ENCODE peak calls at places on chromosome 1, in four cellular contexts. M is cardiac muscle cell, Q is fibroblast of mammary gland, A is AG08396. P is an unnamed sample.

GRCh38 chr1:204342310-204342709 is 17.4 kb downstream of the PLEKHA6 start:
- DNase-seq in M (no peak), Q (no peak), A (no peak), P (no peak)

GRCh38 chr1:54546651-54547348 is 1.2 kb upstream of the ACOT11 start:
- DNase-seq in M (no peak), Q (no peak), A (no peak), P (no peak)

GRCh38 chr1:29398431-29398830 is 162.1 kb downstream of the PTPRU start:
- DNase-seq in M (no peak), Q (peak), A (no peak), P (peak)

GRCh38 chr1:213761845-213762407 is 225.8 kb upstream of the PROX1 start:
- DNase-seq in M (no peak), Q (no peak), A (no peak), P (no peak)

GRCh38 chr1:227191607-227192006 is 126.7 kb downstream of the CDC42BPA start:
- DNase-seq in M (no peak), Q (no peak), A (no peak), P (no peak)

GRCh38 chr1:22830131-22830566 is 119.5 kb downstream of the EPHB2 start:
- DNase-seq in M (no peak), Q (no peak), A (no peak), P (no peak)

GRCh38 chr1:12434686-12435085 is 183.3 kb downstream of the DHRS3 start:
- DNase-seq in M (no peak), Q (no peak), A (no peak), P (peak)

GRCh38 chr1:151593651-151594625 is 17.9 kb upstream of the SNX27 start:
- DNase-seq in M (peak), Q (peak), A (peak), P (no peak)

GRCh38 chr1:87718241-87718950 is 389.7 kb downstream of the LMO4 start:
- DNase-seq in M (no peak), Q (no peak), A (no peak), P (peak)

GRCh38 chr1:6727535-6727934 is 25.9 kb upstream of the DNAJC11 start:
- DNase-seq in M (peak), Q (peak), A (peak), P (no peak)

GRCh38 chr1:152413909-152414308 is at the start of gene CRNN:
- DNase-seq in M (no peak), Q (no peak), A (no peak), P (no peak)

GRCh38 chr1:199029855-199030254 is 391.0 kb downstream of the PTPRC start:
- DNase-seq in M (no peak), Q (peak), A (peak), P (no peak)

GRCh38 chr1:246687002-246687401 is 37.2 kb upstream of the SCCPDH start:
- DNase-seq in M (peak), Q (no peak), A (no peak), P (no peak)

GRCh38 chr1:84506729-84507453 is 510 bp upstream of the GNG5 start:
- DNase-seq in M (no peak), Q (peak), A (no peak), P (no peak)

P was measured in retinal pigment epithelial cell.